ENCODE peak calls at places on chromosome 19, in four cellular contexts. P, D, O and Q are unnamed samples.

GRCh38 chr19:46202426-46202825 is 27.1 kb upstream of the IGFL1 start:
- DNase-seq in P (no peak), D (no peak), O (no peak), Q (no peak)

GRCh38 chr19:51064534-51065220 is at the start of gene KLK13:
- DNase-seq in P (peak; percentile 37), D (peak; percentile 34), O (no peak), Q (no peak)

GRCh38 chr19:31266731-31267130 is 82.5 kb downstream of the TSHZ3 start:
- DNase-seq in P (no peak), D (no peak), O (no peak), Q (no peak)

GRCh38 chr19:19537321-19538048 is 580 bp upstream of the CILP2 start:
- DNase-seq in P (no peak), D (no peak), O (no peak), Q (no peak)

GRCh38 chr19:33731886-33732285 is 64.8 kb upstream of the KCTD15 start:
- DNase-seq in P (no peak), D (no peak), O (no peak), Q (no peak)

GRCh38 chr19:52640916-52641315 is 2.8 kb upstream of the ZNF83 start:
- DNase-seq in P (peak; percentile 11), D (no peak), O (no peak), Q (no peak)

GRCh38 chr19:33150852-33151518 is 19.1 kb downstream of the WDR88 start:
- DNase-seq in P (no peak), D (no peak), O (no peak), Q (peak; percentile 51)

GRCh38 chr19:33375760-33376159 is 2.3 kb downstream of the CEBPG start:
- DNase-seq in P (peak; percentile 72), D (no peak), O (no peak), Q (no peak)

GRCh38 chr19:35729763-35730162 is 12.0 kb downstream of the KMT2B start:
- DNase-seq in P (no peak), D (no peak), O (no peak), Q (no peak)

DNA sequence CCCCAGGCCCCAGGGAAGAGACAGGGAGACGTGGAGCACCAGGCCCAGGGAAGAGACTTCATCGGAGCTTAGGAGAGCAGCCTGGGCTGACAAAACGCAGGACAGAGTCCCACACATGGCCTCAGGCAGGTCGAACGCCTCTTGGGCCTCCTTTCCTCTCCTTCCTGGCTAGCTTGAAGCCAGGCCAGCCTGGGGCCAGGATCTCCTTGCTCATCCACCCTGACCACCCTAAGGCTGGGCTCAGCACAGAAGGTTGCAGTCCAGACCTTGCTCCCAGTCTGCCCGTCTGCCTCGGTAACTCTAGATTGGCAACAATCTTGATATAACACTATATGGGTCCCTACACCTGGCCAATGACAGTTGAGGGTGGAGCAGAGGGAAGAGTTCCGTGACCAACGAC is 10.1 kb downstream of the PPP6R1 start:
- DNase-seq in P (no peak), D (no peak), O (no peak), Q (no peak)
- TF ChIP-seq CTCF in P (no peak), D (no peak), O (no peak), Q (no peak)

DNA sequence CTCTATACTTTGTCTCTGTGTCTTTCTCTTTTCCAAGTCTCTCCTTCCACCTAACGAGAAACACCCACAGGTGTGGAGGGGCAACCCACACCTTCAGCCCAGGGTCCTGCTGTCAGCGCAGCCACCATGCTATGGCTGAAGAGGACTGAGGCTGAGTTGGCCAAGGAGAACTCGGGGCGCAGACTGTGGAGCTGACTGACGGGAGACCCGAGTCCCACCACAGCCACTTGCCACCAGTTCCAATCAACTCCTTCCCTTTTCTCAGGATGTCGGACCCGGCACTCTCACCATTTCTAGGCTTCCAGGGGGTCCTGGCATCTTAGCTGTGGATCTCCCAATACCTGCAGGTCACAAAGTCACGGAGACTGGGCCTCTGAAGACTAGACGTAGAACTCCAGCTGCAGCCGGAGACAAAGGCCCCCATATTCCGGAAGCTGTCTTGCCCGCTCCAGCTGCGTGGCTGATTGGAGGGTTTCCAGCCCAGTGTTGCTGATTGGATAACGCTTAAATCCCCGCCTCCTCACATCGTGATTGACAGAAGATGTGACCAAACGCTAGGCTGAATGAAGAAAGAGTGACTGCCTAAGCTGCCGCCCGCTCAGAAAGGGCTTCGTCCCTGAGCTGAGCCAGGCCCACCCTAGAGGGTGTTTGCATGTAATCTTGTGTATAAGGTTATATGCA is 63.6 kb downstream of the ZNF429 start:
- DNase-seq in P (peak; percentile 96), D (peak; percentile 87), O (peak; percentile 93), Q (no peak)
- H3K4me3 ChIP-seq in P (no peak overlapping the region), D (peak overlapping the region; percentile 68), O (peak overlapping the region; percentile 30), Q (no peak overlapping the region)

GRCh38 chr19:15022752-15023151 is 26.5 kb upstream of the CASP14 start:
- DNase-seq in P (no peak), D (no peak), O (no peak), Q (no peak)

GRCh38 chr19:15021286-15022007 is 27.8 kb upstream of the CASP14 start:
- DNase-seq in P (no peak), D (no peak), O (no peak), Q (no peak)

GRCh38 chr19:15028490-15028889 is 20.8 kb upstream of the CASP14 start:
- DNase-seq in P (no peak), D (no peak), O (no peak), Q (no peak)

GRCh38 chr19:15025237-15025636 is 24.0 kb upstream of the CASP14 start:
- DNase-seq in P (peak; percentile 3), D (no peak), O (no peak), Q (no peak)
- TF ChIP-seq CTCF in P (no peak), D (peak; percentile 12), O (no peak), Q (no peak)

GRCh38 chr19:39083983-39084731 is at the start of gene ACP7:
- DNase-seq in P (no peak), D (no peak), O (no peak), Q (peak; percentile 61)
- H3K4me3 ChIP-seq in P (no peak within 1 kb of the TSS), D (no peak within 1 kb of the TSS), O (no peak within 1 kb of the TSS), Q (peak within 1 kb of the TSS; percentile 51)

GRCh38 chr19:771332-771785 is 20.4 kb downstream of the MISP start:
- DNase-seq in P (peak; percentile 73), D (no peak), O (no peak), Q (peak; percentile 53)
- TF ChIP-seq CTCF in P (peak; percentile 55), D (peak; percentile 69), O (peak; percentile 37), Q (peak; percentile 29)